ENCODE peak calls at places on chromosome 21, in nine cellular contexts. One of them, this sample, is unnamed.

GRCh38 chr21:38989745-38990423 is 184.2 kb downstream of the ETS2 start:
- DNase-seq in cardiac fibroblast: peak
- DNase-seq in astrocyte of the spinal cord: peak
- DNase-seq in lung: no peak
- DNase-seq in left lung: no peak
- DNase-seq in stomach: peak
- DNase-seq in fibroblast of lung: peak
- DNase-seq in mucosa of descending colon: no peak
- DNase-seq in GM23248: peak
- DNase-seq in this sample: peak

GRCh38 chr21:33403786-33404571 is 766 bp downstream of the IFNGR2 start:
- DNase-seq in cardiac fibroblast: peak
- DNase-seq in astrocyte of the spinal cord: peak
- DNase-seq in lung: peak
- DNase-seq in left lung: peak
- DNase-seq in stomach: peak
- DNase-seq in fibroblast of lung: peak
- DNase-seq in mucosa of descending colon: peak
- DNase-seq in GM23248: peak
- DNase-seq in this sample: peak

GRCh38 chr21:14452031-14452778 is 69.3 kb upstream of the HSPA13 start:
- DNase-seq in cardiac fibroblast: peak
- DNase-seq in astrocyte of the spinal cord: no peak
- DNase-seq in lung: no peak
- DNase-seq in left lung: peak
- DNase-seq in stomach: no peak
- DNase-seq in fibroblast of lung: no peak
- DNase-seq in mucosa of descending colon: no peak
- DNase-seq in GM23248: no peak
- DNase-seq in this sample: peak

GRCh38 chr21:20639026-20639425 is 359.2 kb upstream of the NCAM2 start:
- DNase-seq in cardiac fibroblast: peak
- DNase-seq in astrocyte of the spinal cord: peak
- DNase-seq in lung: no peak
- DNase-seq in left lung: no peak
- DNase-seq in stomach: no peak
- DNase-seq in fibroblast of lung: no peak
- DNase-seq in mucosa of descending colon: no peak
- DNase-seq in GM23248: no peak
- DNase-seq in this sample: no peak

GRCh38 chr21:27564684-27565280 is 597.9 kb upstream of the ADAMTS5 start:
- DNase-seq in cardiac fibroblast: peak
- DNase-seq in astrocyte of the spinal cord: peak
- DNase-seq in lung: no peak
- DNase-seq in left lung: no peak
- DNase-seq in stomach: peak
- DNase-seq in fibroblast of lung: peak
- DNase-seq in mucosa of descending colon: no peak
- DNase-seq in GM23248: peak
- DNase-seq in this sample: peak

GRCh38 chr21:46121286-46122221 is 23.6 kb downstream of the COL6A2 start:
- DNase-seq in cardiac fibroblast: no peak
- DNase-seq in astrocyte of the spinal cord: no peak
- DNase-seq in lung: no peak
- DNase-seq in left lung: peak
- DNase-seq in stomach: peak
- DNase-seq in fibroblast of lung: no peak
- DNase-seq in mucosa of descending colon: peak
- DNase-seq in GM23248: no peak
- DNase-seq in this sample: peak

GRCh38 chr21:28885853-28886177 is 106.9 kb downstream of the LTN1 start:
- DNase-seq in cardiac fibroblast: no peak
- DNase-seq in astrocyte of the spinal cord: no peak
- DNase-seq in lung: no peak
- DNase-seq in left lung: no peak
- DNase-seq in stomach: no peak
- DNase-seq in fibroblast of lung: no peak
- DNase-seq in mucosa of descending colon: no peak
- DNase-seq in GM23248: peak
- DNase-seq in this sample: no peak

GRCh38 chr21:29217818-29218252 is 80.9 kb upstream of the BACH1 start:
- DNase-seq in cardiac fibroblast: peak
- DNase-seq in astrocyte of the spinal cord: peak
- DNase-seq in lung: no peak
- DNase-seq in left lung: no peak
- DNase-seq in stomach: no peak
- DNase-seq in fibroblast of lung: peak
- DNase-seq in mucosa of descending colon: no peak
- DNase-seq in GM23248: peak
- DNase-seq in this sample: no peak

GRCh38 chr21:25831300-25831699 is 96.5 kb downstream of the GABPA start:
- DNase-seq in cardiac fibroblast: no peak
- DNase-seq in astrocyte of the spinal cord: no peak
- DNase-seq in lung: no peak
- DNase-seq in left lung: no peak
- DNase-seq in stomach: no peak
- DNase-seq in fibroblast of lung: peak
- DNase-seq in mucosa of descending colon: no peak
- DNase-seq in GM23248: no peak
- DNase-seq in this sample: no peak

GRCh38 chr21:16095005-16095404 is 365.2 kb downstream of the USP25 start:
- DNase-seq in cardiac fibroblast: no peak
- DNase-seq in astrocyte of the spinal cord: no peak
- DNase-seq in lung: no peak
- DNase-seq in left lung: no peak
- DNase-seq in stomach: no peak
- DNase-seq in fibroblast of lung: no peak
- DNase-seq in mucosa of descending colon: no peak
- DNase-seq in GM23248: no peak
- DNase-seq in this sample: no peak

GRCh38 chr21:39000496-39000895 is 182.8 kb downstream of the PSMG1 start:
- DNase-seq in cardiac fibroblast: peak
- DNase-seq in astrocyte of the spinal cord: no peak
- DNase-seq in lung: no peak
- DNase-seq in left lung: no peak
- DNase-seq in stomach: no peak
- DNase-seq in fibroblast of lung: no peak
- DNase-seq in mucosa of descending colon: no peak
- DNase-seq in GM23248: peak
- DNase-seq in this sample: no peak

GRCh38 chr21:29715089-29715488 is 224.7 kb downstream of the GRIK1 start:
- DNase-seq in cardiac fibroblast: no peak
- DNase-seq in astrocyte of the spinal cord: no peak
- DNase-seq in lung: no peak
- DNase-seq in left lung: no peak
- DNase-seq in stomach: no peak
- DNase-seq in fibroblast of lung: no peak
- DNase-seq in mucosa of descending colon: no peak
- DNase-seq in GM23248: no peak
- DNase-seq in this sample: no peak

GRCh38 chr21:27157097-27157496 is 190.2 kb upstream of the ADAMTS5 start:
- DNase-seq in cardiac fibroblast: no peak
- DNase-seq in astrocyte of the spinal cord: no peak
- DNase-seq in lung: no peak
- DNase-seq in left lung: no peak
- DNase-seq in stomach: no peak
- DNase-seq in fibroblast of lung: no peak
- DNase-seq in mucosa of descending colon: no peak
- DNase-seq in GM23248: no peak
- DNase-seq in this sample: no peak

GRCh38 chr21:25980710-25981109 is 189.9 kb downstream of the APP start:
- DNase-seq in cardiac fibroblast: no peak
- DNase-seq in astrocyte of the spinal cord: no peak
- DNase-seq in lung: no peak
- DNase-seq in left lung: no peak
- DNase-seq in stomach: no peak
- DNase-seq in fibroblast of lung: peak
- DNase-seq in mucosa of descending colon: no peak
- DNase-seq in GM23248: no peak
- DNase-seq in this sample: no peak

GRCh38 chr21:28089599-28090421 is 902.9 kb downstream of the LTN1 start:
- DNase-seq in cardiac fibroblast: peak
- DNase-seq in astrocyte of the spinal cord: no peak
- DNase-seq in lung: no peak
- DNase-seq in left lung: peak
- DNase-seq in stomach: no peak
- DNase-seq in fibroblast of lung: no peak
- DNase-seq in mucosa of descending colon: no peak
- DNase-seq in GM23248: no peak
- DNase-seq in this sample: no peak

DNA sequence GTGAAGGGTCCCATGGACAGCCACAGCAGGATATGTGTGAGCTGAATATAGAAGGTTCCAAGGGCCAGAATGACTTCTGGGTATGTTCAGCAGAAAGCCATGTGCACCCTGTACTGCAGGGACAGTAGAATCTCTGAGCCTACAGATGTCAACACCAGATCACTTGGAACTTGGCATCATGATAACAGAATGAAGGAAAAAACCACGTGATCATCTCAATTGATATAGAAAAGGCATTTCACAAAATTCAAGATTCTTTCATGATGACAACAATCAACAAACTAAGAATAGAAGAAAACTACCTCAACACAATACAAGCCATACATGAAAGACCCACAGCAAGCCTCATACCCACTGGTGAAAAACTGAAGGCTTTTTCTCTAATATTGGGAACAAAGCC is 885 bp upstream of the KRTAP12-2 start:
- DNase-seq in cardiac fibroblast: no peak
- DNase-seq in astrocyte of the spinal cord: no peak
- DNase-seq in lung: no peak
- DNase-seq in left lung: no peak
- DNase-seq in stomach: no peak
- DNase-seq in fibroblast of lung: no peak
- DNase-seq in mucosa of descending colon: no peak
- DNase-seq in GM23248: no peak
- DNase-seq in this sample: no peak
- H3K4me3 ChIP-seq in cardiac fibroblast: no peak
- H3K4me3 ChIP-seq in astrocyte of the spinal cord: no peak
- H3K4me3 ChIP-seq in lung: no peak
- H3K4me3 ChIP-seq in left lung: no peak
- H3K4me3 ChIP-seq in stomach: no peak
- H3K4me3 ChIP-seq in fibroblast of lung: no peak
- H3K4me3 ChIP-seq in mucosa of descending colon: no peak
- H3K4me3 ChIP-seq in GM23248: no peak
- H3K4me3 ChIP-seq in this sample: no peak

DNA sequence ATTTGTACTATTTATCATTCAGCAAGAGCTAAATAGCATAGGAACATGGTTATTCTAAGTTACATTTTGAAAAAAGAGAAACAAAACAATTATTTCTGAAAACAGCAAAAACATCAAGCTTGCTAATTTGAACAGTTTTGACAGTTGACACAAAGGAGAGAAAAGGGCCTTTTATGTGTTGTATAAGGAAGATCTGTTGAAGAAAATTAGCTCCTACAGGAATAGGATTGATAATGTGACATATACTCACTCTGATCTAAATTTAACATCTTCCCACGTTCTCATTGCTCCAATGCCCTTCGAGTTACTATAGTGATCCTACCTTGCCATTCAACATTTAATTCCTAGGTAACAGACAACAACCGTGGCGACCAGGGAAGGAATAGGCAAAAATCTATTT is 61.4 kb upstream of the BTG3 start:
- DNase-seq in cardiac fibroblast: no peak
- DNase-seq in astrocyte of the spinal cord: no peak
- DNase-seq in lung: no peak
- DNase-seq in left lung: no peak
- DNase-seq in stomach: no peak
- DNase-seq in fibroblast of lung: no peak
- DNase-seq in mucosa of descending colon: no peak
- DNase-seq in GM23248: no peak
- DNase-seq in this sample: no peak
- H3K4me3 ChIP-seq in cardiac fibroblast: no peak
- H3K4me3 ChIP-seq in astrocyte of the spinal cord: no peak
- H3K4me3 ChIP-seq in lung: no peak
- H3K4me3 ChIP-seq in left lung: no peak
- H3K4me3 ChIP-seq in stomach: no peak
- H3K4me3 ChIP-seq in fibroblast of lung: no peak
- H3K4me3 ChIP-seq in mucosa of descending colon: no peak
- H3K4me3 ChIP-seq in GM23248: no peak
- H3K4me3 ChIP-seq in this sample: no peak

DNA sequence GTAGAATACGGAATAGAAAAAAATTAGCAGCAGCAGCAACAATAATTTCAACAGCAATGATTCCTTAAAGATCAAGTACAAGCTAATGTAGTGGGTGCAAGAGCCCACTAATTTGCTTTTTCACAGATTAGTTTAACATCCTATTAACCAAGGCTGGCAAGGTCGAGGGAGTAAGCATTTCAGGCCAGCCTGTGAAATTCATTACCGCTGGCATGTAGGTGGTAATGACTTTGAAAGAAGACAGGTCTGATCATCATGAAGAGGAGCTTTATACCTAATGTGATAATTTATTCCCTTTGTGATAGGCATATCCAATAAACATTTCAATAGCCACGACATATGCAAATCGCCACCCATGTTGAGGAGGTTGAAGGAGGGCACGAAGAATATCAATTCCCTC is 11.2 kb upstream of the PRDM15 start:
- DNase-seq in cardiac fibroblast: no peak
- DNase-seq in astrocyte of the spinal cord: no peak
- DNase-seq in lung: no peak
- DNase-seq in left lung: no peak
- DNase-seq in stomach: no peak
- DNase-seq in fibroblast of lung: no peak
- DNase-seq in mucosa of descending colon: no peak
- DNase-seq in GM23248: no peak
- DNase-seq in this sample: no peak
- H3K4me3 ChIP-seq in cardiac fibroblast: no peak
- H3K4me3 ChIP-seq in astrocyte of the spinal cord: no peak
- H3K4me3 ChIP-seq in lung: no peak
- H3K4me3 ChIP-seq in left lung: no peak
- H3K4me3 ChIP-seq in stomach: no peak
- H3K4me3 ChIP-seq in fibroblast of lung: no peak
- H3K4me3 ChIP-seq in mucosa of descending colon: no peak
- H3K4me3 ChIP-seq in GM23248: no peak
- H3K4me3 ChIP-seq in this sample: no peak

DNA sequence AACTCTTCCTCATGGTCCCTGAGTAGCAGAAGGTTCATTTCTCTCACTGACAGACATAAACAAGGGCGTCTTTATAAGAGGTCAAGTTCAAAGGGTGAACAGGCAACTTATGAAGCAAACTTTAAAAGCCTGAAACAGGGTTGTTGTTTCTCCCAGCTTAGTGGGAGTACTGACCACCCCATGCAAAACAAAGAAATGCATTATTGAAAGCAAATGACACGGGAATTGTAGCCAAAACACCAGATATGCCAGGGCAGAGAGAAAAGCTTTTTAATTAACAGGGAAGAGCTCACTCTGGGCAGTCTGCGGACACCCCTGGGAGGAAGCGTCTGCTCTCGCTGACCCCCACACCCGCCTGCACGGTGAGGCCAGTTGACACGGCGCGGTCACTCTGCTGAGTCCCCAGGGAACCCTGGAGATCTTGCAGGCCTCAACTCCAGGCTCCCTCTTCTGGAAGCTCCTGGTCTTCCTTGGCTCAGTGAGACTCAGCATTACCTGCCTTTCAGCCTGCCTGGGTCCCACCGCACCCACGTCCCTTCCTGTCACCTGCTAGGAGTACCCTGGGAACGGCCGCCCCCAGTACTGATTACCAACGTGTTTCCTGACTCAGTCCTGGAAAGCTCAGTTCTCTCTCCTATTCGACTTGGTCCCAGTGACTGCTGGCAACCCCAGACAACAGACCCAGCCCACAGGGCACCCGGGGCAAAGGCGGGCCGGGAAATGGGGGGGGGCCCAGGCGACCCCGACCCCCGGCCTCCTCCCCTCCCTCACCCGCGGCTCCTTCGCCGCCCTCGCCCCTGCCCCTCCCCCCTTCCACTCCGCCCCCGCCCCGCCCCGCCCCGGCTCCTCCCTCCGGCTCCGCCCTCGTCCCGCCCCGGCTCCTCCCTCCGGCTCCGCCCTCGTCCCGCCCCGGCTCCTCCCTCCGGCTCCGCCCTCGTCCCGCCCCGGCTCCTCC is 972 bp downstream of the CFAP410 start:
- DNase-seq in cardiac fibroblast: peak
- DNase-seq in astrocyte of the spinal cord: peak
- DNase-seq in lung: peak
- DNase-seq in left lung: peak
- DNase-seq in stomach: peak
- DNase-seq in fibroblast of lung: peak
- DNase-seq in mucosa of descending colon: peak
- DNase-seq in GM23248: peak
- DNase-seq in this sample: peak
- H3K4me3 ChIP-seq in cardiac fibroblast: peak
- H3K4me3 ChIP-seq in astrocyte of the spinal cord: peak
- H3K4me3 ChIP-seq in lung: no peak
- H3K4me3 ChIP-seq in left lung: peak
- H3K4me3 ChIP-seq in stomach: peak
- H3K4me3 ChIP-seq in fibroblast of lung: peak
- H3K4me3 ChIP-seq in mucosa of descending colon: no peak
- H3K4me3 ChIP-seq in GM23248: peak
- H3K4me3 ChIP-seq in this sample: peak

This sample was measured in SJCRH30.